ENCODE peak calls at places on chromosomes 12 and 14, in nine cellular contexts. E, F, O, A, R, L, S, H and V are unnamed samples.

GRCh38 chr14:74882103-74882920 is 596 bp downstream of the DLST start:
- DNase-seq in H (peak), L (peak), A (peak), R (no peak), E (peak), S (no peak), O (no peak), F (no peak), V (no peak)

GRCh38 chr12:51377099-51377984 is 13.9 kb downstream of the GALNT6 start:
- DNase-seq in F (no peak), A (no peak), H (no peak), L (no peak), O (no peak), R (no peak), E (no peak), S (no peak), V (no peak)

GRCh38 chr12:133130808-133131128 is 341 bp downstream of the ZNF10 start:
- DNase-seq in F (no peak), H (peak), A (no peak), S (no peak), R (no peak), O (no peak), E (peak), L (peak), V (peak)

GRCh38 chr14:69289811-69290520 is 30.0 kb downstream of the GALNT16 start:
- DNase-seq in A (no peak), F (no peak), R (no peak), E (no peak), L (no peak), S (no peak), O (no peak), H (no peak), V (no peak)

GRCh38 chr12:18368594-18368993 is 107.3 kb downstream of the PIK3C2G start:
- DNase-seq in R (no peak), O (no peak), A (no peak), S (no peak), E (peak), L (no peak), H (no peak), F (no peak), V (no peak)

GRCh38 chr12:92571169-92571568 is 131.6 kb upstream of the PLEKHG7 start:
- DNase-seq in E (no peak), S (no peak), A (no peak), F (no peak), L (no peak), O (no peak), R (no peak), H (no peak), V (no peak)

GRCh38 chr12:120115692-120116442 is 686 bp downstream of the RAB35 start:
- DNase-seq in R (peak), L (peak), O (peak), F (no peak), E (no peak), S (no peak), A (peak), H (no peak), V (peak)

GRCh38 chr12:53113951-53114350 is 10.7 kb downstream of the SOAT2 start:
- DNase-seq in A (no peak), O (no peak), L (no peak), H (no peak), R (no peak), E (no peak), S (no peak), F (no peak), V (no peak)

GRCh38 chr12:132488127-132489077 is 1.5 kb upstream of the FBRSL1 start:
- DNase-seq in R (no peak), A (no peak), S (no peak), E (no peak), L (peak), H (no peak), F (no peak), O (no peak), V (peak)

GRCh38 chr14:65153101-65153500 is 50.8 kb upstream of the MAX start:
- DNase-seq in A (no peak), E (no peak), S (no peak), O (no peak), R (no peak), F (no peak), L (peak), H (no peak), V (no peak)

GRCh38 chr14:82422186-82422585 is 888.5 kb upstream of the SEL1L start:
- DNase-seq in O (no peak), A (no peak), R (no peak), S (no peak), E (no peak), L (no peak), H (no peak), F (no peak), V (no peak)

GRCh38 chr12:32039341-32039740 is 67.3 kb upstream of the BICD1 start:
- DNase-seq in S (no peak), O (no peak), R (no peak), L (no peak), H (no peak), E (peak), F (peak), A (no peak), V (no peak)

GRCh38 chr12:76976777-76977465 is 88.4 kb downstream of the E2F7 start:
- DNase-seq in O (no peak), H (no peak), L (no peak), E (no peak), A (no peak), R (no peak), F (no peak), S (no peak), V (no peak)

GRCh38 chr12:124347805-124348658 is 53.1 kb downstream of the RFLNA start:
- DNase-seq in H (no peak), S (no peak), L (no peak), O (no peak), R (peak), E (peak), F (peak), A (peak), V (peak)

GRCh38 chr12:48185181-48185919 is 1.9 kb downstream of the CCDC184 start:
- DNase-seq in F (no peak), L (no peak), S (no peak), O (no peak), E (no peak), R (no peak), H (no peak), A (peak), V (no peak)

GRCh38 chr14:71647086-71647784 is 285.0 kb upstream of the RGS6 start:
- DNase-seq in L (peak), A (peak), O (peak), R (no peak), E (no peak), F (no peak), S (no peak), H (peak), V (no peak)

GRCh38 chr14:105282098-105282725 is 18.6 kb downstream of the BRF1 start:
- DNase-seq in E (no peak), F (no peak), O (no peak), H (peak), A (no peak), S (no peak), L (no peak), R (no peak), V (no peak)

GRCh38 chr14:105281354-105282097 is 19.3 kb downstream of the BRF1 start:
- DNase-seq in H (no peak), E (peak), O (no peak), A (peak), R (peak), L (no peak), F (peak), S (no peak), V (no peak)

GRCh38 chr14:105283028-105283427 is 17.8 kb downstream of the BRF1 start:
- DNase-seq in H (no peak), S (no peak), F (peak), L (no peak), R (no peak), O (no peak), E (no peak), A (peak), V (no peak)

GRCh38 chr14:105285174-105285573 is 15.6 kb downstream of the BRF1 start:
- DNase-seq in L (no peak), R (no peak), E (no peak), A (no peak), O (no peak), S (no peak), F (no peak), H (no peak), V (no peak)

DNA sequence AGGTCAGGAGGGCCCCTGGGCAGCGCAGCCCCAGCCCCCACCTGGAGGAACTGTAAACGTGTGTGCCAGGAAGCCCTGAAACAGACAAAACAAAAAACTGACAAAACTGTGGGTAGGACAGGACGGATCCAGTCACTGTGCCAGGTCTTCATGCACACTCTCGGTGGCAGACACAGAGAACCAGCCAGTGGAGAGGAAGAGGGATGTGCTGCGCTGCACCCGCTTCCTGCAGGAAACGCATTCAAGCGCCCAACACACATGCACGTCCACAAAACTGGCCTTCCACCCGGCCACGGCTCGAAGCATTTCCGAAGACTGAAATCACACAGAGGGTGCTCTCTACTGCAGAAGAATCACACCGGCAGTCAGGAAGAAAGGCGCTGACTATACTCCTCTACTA is 16.9 kb downstream of the BRF1 start:
- DNase-seq in S (no peak), O (no peak), L (no peak), E (no peak), R (no peak), F (peak), A (no peak), H (no peak), V (no peak)
- H3K4me3 ChIP-seq in S (no peak), O (no peak), L (no peak), E (no peak), R (no peak), F (no peak), A (no peak), H (no peak), V (no peak)

GRCh38 chr12:75658286-75658685 is 146.9 kb upstream of the KRR1 start:
- DNase-seq in R (no peak), O (no peak), L (no peak), E (no peak), A (no peak), H (no peak), S (no peak), F (no peak), V (no peak)

GRCh38 chr12:75657866-75658265 is 146.5 kb upstream of the KRR1 start:
- DNase-seq in S (no peak), O (no peak), A (no peak), E (no peak), R (no peak), L (no peak), F (no peak), H (no peak), V (no peak)

GRCh38 chr12:75660805-75661404 is 149.5 kb upstream of the KRR1 start:
- DNase-seq in A (no peak), R (no peak), S (no peak), O (peak), F (no peak), L (no peak), H (no peak), E (no peak), V (no peak)

GRCh38 chr12:75660107-75660530 is 148.7 kb upstream of the KRR1 start:
- DNase-seq in H (no peak), A (no peak), F (no peak), R (no peak), L (no peak), E (no peak), O (peak), S (no peak), V (no peak)

DNA sequence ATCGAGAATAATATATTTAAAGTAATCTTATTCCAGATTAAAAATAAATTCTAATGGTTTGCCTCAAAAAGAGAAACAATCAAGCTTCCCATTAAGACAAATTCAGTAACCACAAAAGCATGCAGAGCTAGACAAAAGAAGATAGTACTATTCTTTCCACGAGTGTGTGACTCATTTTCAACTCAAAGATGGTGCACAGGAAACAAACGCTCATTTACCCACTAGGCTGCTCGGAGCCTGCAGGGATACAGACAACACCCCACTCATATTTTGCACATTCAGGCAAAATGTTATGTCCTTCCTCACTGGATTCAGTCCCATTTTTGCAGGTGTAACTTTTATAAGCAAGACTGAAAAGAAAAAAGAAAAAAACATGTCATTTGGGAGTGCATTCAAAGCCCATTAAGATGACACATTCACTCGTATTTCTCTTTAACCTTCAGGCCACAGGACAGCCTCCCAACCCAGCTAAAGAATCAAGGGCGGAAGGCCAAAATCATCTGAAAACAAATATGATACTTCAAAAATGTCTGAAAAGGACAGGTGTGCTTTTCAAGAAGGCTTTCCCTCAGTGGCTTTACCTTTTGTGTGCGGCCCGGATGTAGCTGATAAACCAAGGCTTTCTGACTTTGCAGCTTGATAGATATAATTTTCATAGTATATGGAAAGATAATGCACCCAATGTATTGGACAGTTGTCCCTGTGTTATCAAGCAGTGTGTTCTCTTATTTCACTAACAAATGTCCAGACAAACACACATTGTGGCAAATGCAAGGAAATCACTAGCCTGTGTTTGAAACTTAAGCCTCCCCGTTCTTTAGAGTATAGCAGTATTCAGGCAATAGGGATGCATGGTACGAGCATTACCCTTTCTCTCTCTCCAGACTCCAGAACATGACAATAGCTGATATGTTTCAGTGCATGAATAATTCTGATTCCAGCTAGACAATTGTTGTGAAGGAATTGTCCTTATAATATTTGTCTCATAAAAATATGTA is 147.7 kb upstream of the KRR1 start:
- DNase-seq in F (no peak), A (no peak), O (peak), H (no peak), L (no peak), E (no peak), S (no peak), R (no peak), V (no peak)
- TF ChIP-seq POLR2AphosphoS5 in F (no peak), A (no peak), O (peak), H (no peak), L (no peak), E (no peak), S (no peak), R (no peak), V (no peak)

GRCh38 chr12:6792522-6793201 is 3.3 kb downstream of the CD4 start:
- DNase-seq in R (peak), F (no peak), L (no peak), S (no peak), H (no peak), O (no peak), A (no peak), E (no peak), V (peak)

GRCh38 chr12:6796576-6796975 is 7.2 kb downstream of the CD4 start:
- DNase-seq in S (no peak), E (no peak), H (no peak), O (no peak), A (no peak), R (peak), F (no peak), L (no peak), V (no peak)

GRCh38 chr12:6799147-6799546 is 9.8 kb downstream of the CD4 start:
- DNase-seq in F (no peak), H (no peak), S (no peak), R (no peak), O (no peak), L (no peak), E (no peak), A (no peak), V (no peak)

GRCh38 chr12:6791931-6792520 is 2.7 kb downstream of the CD4 start:
- DNase-seq in S (no peak), A (no peak), H (no peak), O (no peak), R (no peak), F (no peak), E (no peak), L (no peak), V (no peak)

GRCh38 chr12:6795088-6795487 is 5.8 kb downstream of the CD4 start:
- DNase-seq in S (no peak), O (no peak), L (no peak), F (no peak), H (no peak), E (no peak), R (no peak), A (no peak), V (no peak)
- H3K27ac ChIP-seq in S (no peak), O (no peak), L (no peak), F (no peak), H (no peak), E (no peak), R (no peak), A (no peak), V (no peak)

DNA sequence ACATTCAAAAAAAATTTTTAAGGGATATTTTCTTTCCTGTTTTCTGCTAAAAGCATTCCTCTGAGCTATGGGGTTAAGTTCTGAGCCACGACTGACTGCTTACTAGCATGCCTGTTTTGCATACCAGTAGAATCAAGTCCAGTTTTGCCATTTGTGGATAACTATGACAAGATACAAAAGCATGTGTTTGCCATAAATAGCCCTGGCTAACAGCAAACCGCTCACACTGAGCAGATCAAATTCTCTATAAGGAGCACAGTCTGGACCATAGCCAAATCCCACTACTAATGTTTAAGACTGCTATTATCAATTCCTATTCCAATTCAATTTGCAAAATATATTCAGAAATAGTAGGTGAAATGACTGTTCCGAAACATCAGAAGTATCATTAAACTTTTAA is 3.2 kb downstream of the CFL2 start:
- DNase-seq in F (no peak), S (no peak), E (peak), L (peak), R (no peak), O (no peak), A (no peak), H (no peak), V (no peak)
- H3K4me3 ChIP-seq in F (no peak), S (no peak), E (no peak), L (peak), R (no peak), O (no peak), A (no peak), H (no peak), V (no peak)